ENCODE peak calls at places on chromosomes 2 and 18, in ten cellular contexts. J is chondrocyte; Y is AG20443; F is stimulated activated CD4-positive, alpha-beta T cell treated with anti-CD3 and anti-CD28 coated beads, Interleukin-15, amount 100 ng/mL, for 24 hours; W is activated gamma-delta T cell treated with Interleukin-2 at 50 U/mL for 16 hours; G is smooth muscle cell of the brain vasculature; U is hepatic stellate cell; K is ascending aorta; N is HuH-7.5; H is left lobe of liver. P is an unnamed sample.

GRCh38 chr2:191951832-191952231 is 104.9 kb upstream of the CAVIN2 start:
- DNase-seq in J (no peak), Y (no peak), F (no peak), W (no peak), G (no peak), U (no peak), K (no peak), N (no peak), H (no peak), P (no peak)

GRCh38 chr2:240918258-240919091 is 12.3 kb downstream of the CROCC2 start:
- DNase-seq in J (peak; percentile 90), Y (no peak), F (peak; percentile 0), W (no peak), G (no peak), U (no peak), K (no peak), N (no peak), H (peak; percentile 42), P (no peak)

GRCh38 chr2:19837235-19837766 is 64.5 kb downstream of the TTC32 start:
- DNase-seq in J (no peak), Y (no peak), F (no peak), W (no peak), G (no peak), U (no peak), K (no peak), N (no peak), H (no peak), P (no peak)

GRCh38 chr2:62224976-62225375 is 29.1 kb downstream of the B3GNT2 start:
- DNase-seq in J (no peak), Y (no peak), F (no peak), W (no peak), G (no peak), U (no peak), K (no peak), N (peak; percentile 25), H (no peak), P (no peak)

GRCh38 chr2:133824869-133825268 is 256.6 kb upstream of the NCKAP5 start:
- DNase-seq in J (no peak), Y (no peak), F (no peak), W (no peak), G (no peak), U (no peak), K (no peak), N (no peak), H (no peak), P (no peak)

GRCh38 chr2:231191896-231192872 is 6.2 kb upstream of the ARMC9 start:
- DNase-seq in J (no peak), Y (peak; percentile 88), F (no peak), W (no peak), G (peak; percentile 81), U (peak; percentile 84), K (no peak), N (peak; percentile 51), H (peak; percentile 58), P (no peak)

GRCh38 chr18:25614168-25614567 is 262.2 kb upstream of the ZNF521 start:
- DNase-seq in J (no peak), Y (no peak), F (no peak), W (no peak), G (no peak), U (no peak), K (no peak), N (no peak), H (no peak), P (no peak)

GRCh38 chr2:11640132-11640531 is 29.9 kb downstream of the NTSR2 start:
- DNase-seq in J (no peak), Y (no peak), F (no peak), W (no peak), G (no peak), U (no peak), K (no peak), N (no peak), H (no peak), P (no peak)

GRCh38 chr2:169579044-169579443 is 5.1 kb upstream of the PPIG start:
- DNase-seq in J (no peak), Y (no peak), F (no peak), W (no peak), G (no peak), U (no peak), K (no peak), N (no peak), H (no peak), P (no peak)

GRCh38 chr2:84904717-84905174 is 710 bp upstream of the TMSB10 start:
- DNase-seq in J (no peak), Y (peak; percentile 54), F (peak; percentile 63), W (peak; percentile 22), G (no peak), U (peak; percentile 66), K (peak; percentile 69), N (peak; percentile 49), H (no peak), P (peak; percentile 53)

GRCh38 chr18:57542126-57542525 is 44.4 kb downstream of the FECH start:
- DNase-seq in J (no peak), Y (peak; percentile 77), F (no peak), W (no peak), G (no peak), U (peak; percentile 19), K (no peak), N (no peak), H (no peak), P (no peak)

GRCh38 chr2:27776097-27776496 is 4.6 kb downstream of the MRPL33 start:
- DNase-seq in J (no peak), Y (no peak), F (no peak), W (no peak), G (no peak), U (no peak), K (no peak), N (no peak), H (peak; percentile 73), P (no peak)

GRCh38 chr2:223007531-223007930 is 44.5 kb upstream of the KCNE4 start:
- DNase-seq in J (no peak), Y (peak; percentile 25), F (no peak), W (no peak), G (peak; percentile 43), U (peak; percentile 30), K (no peak), N (no peak), H (no peak), P (no peak)

GRCh38 chr18:10351221-10351795 is 103.1 kb upstream of the APCDD1 start:
- DNase-seq in J (no peak), Y (no peak), F (no peak), W (no peak), G (no peak), U (no peak), K (no peak), N (no peak), H (no peak), P (no peak)